ENCODE peak calls at places on chromosomes 16 and 17, in six cellular contexts. One of them, this sample, is unnamed. For H3K27me3, the result is how much of the 10 kb centered on the place peaks cover.

GRCh38 chr17:67239597-67239996 is 5.4 kb downstream of the HELZ start:
- DNase-seq in SK-N-SH: no peak
- DNase-seq in CD4-positive, alpha-beta memory T cell: no peak
- DNase-seq in heart right ventricle: no peak
- DNase-seq in aorta: no peak
- DNase-seq in naive thymus-derived CD4-positive, alpha-beta T cell: no peak
- DNase-seq in this sample: no peak

GRCh38 chr17:59257101-59257500 is 36.8 kb downstream of the GDPD1 start:
- DNase-seq in SK-N-SH: no peak
- DNase-seq in CD4-positive, alpha-beta memory T cell: no peak
- DNase-seq in heart right ventricle: no peak
- DNase-seq in aorta: no peak
- DNase-seq in naive thymus-derived CD4-positive, alpha-beta T cell: no peak
- DNase-seq in this sample: no peak

GRCh38 chr16:15976225-15976812 is 26.9 kb downstream of the ABCC1 start:
- DNase-seq in SK-N-SH: no peak
- DNase-seq in CD4-positive, alpha-beta memory T cell: no peak
- DNase-seq in heart right ventricle: no peak
- DNase-seq in aorta: no peak
- DNase-seq in naive thymus-derived CD4-positive, alpha-beta T cell: no peak
- DNase-seq in this sample: no peak

GRCh38 chr17:7486181-7486580 is 2.0 kb downstream of the POLR2A start:
- DNase-seq in SK-N-SH: no peak
- DNase-seq in CD4-positive, alpha-beta memory T cell: no peak
- DNase-seq in heart right ventricle: no peak
- DNase-seq in aorta: no peak
- DNase-seq in naive thymus-derived CD4-positive, alpha-beta T cell: no peak
- DNase-seq in this sample: no peak

GRCh38 chr16:71467810-71468209 is 5.8 kb upstream of the ZNF23 start:
- DNase-seq in SK-N-SH: no peak
- DNase-seq in CD4-positive, alpha-beta memory T cell: peak
- DNase-seq in heart right ventricle: no peak
- DNase-seq in aorta: no peak
- DNase-seq in naive thymus-derived CD4-positive, alpha-beta T cell: peak
- DNase-seq in this sample: peak

GRCh38 chr17:65360961-65361552 is 200.4 kb downstream of the AXIN2 start:
- DNase-seq in SK-N-SH: no peak
- DNase-seq in CD4-positive, alpha-beta memory T cell: no peak
- DNase-seq in heart right ventricle: no peak
- DNase-seq in aorta: no peak
- DNase-seq in naive thymus-derived CD4-positive, alpha-beta T cell: no peak
- DNase-seq in this sample: no peak

GRCh38 chr16:30351586-30352419 is 3.3 kb downstream of the CD2BP2 start:
- DNase-seq in SK-N-SH: no peak
- DNase-seq in CD4-positive, alpha-beta memory T cell: no peak
- DNase-seq in heart right ventricle: peak
- DNase-seq in aorta: peak
- DNase-seq in naive thymus-derived CD4-positive, alpha-beta T cell: no peak
- DNase-seq in this sample: no peak

GRCh38 chr17:66982011-66982508 is 17.6 kb downstream of the CACNG4 start:
- DNase-seq in SK-N-SH: no peak
- DNase-seq in CD4-positive, alpha-beta memory T cell: no peak
- DNase-seq in heart right ventricle: no peak
- DNase-seq in aorta: no peak
- DNase-seq in naive thymus-derived CD4-positive, alpha-beta T cell: no peak
- DNase-seq in this sample: no peak

GRCh38 chr16:20610192-20610891 is 34.2 kb upstream of the ACSM2B start:
- DNase-seq in SK-N-SH: no peak
- DNase-seq in CD4-positive, alpha-beta memory T cell: no peak
- DNase-seq in heart right ventricle: no peak
- DNase-seq in aorta: no peak
- DNase-seq in naive thymus-derived CD4-positive, alpha-beta T cell: no peak
- DNase-seq in this sample: no peak

GRCh38 chr17:55444471-55445441 is 23.1 kb upstream of the MMD start:
- DNase-seq in SK-N-SH: no peak
- DNase-seq in CD4-positive, alpha-beta memory T cell: no peak
- DNase-seq in heart right ventricle: no peak
- DNase-seq in aorta: no peak
- DNase-seq in naive thymus-derived CD4-positive, alpha-beta T cell: no peak
- DNase-seq in this sample: no peak

GRCh38 chr16:47928008-47928407 is 227.8 kb downstream of the ABCC12 start:
- DNase-seq in SK-N-SH: no peak
- DNase-seq in CD4-positive, alpha-beta memory T cell: no peak
- DNase-seq in heart right ventricle: no peak
- DNase-seq in aorta: no peak
- DNase-seq in naive thymus-derived CD4-positive, alpha-beta T cell: no peak
- DNase-seq in this sample: no peak

GRCh38 chr17:80877095-80877828 is 114.4 kb upstream of the CHMP6 start:
- DNase-seq in SK-N-SH: no peak
- DNase-seq in CD4-positive, alpha-beta memory T cell: no peak
- DNase-seq in heart right ventricle: no peak
- DNase-seq in aorta: peak
- DNase-seq in naive thymus-derived CD4-positive, alpha-beta T cell: peak
- DNase-seq in this sample: peak

GRCh38 chr16:50861926-50862325 is 120.0 kb downstream of the CYLD start:
- DNase-seq in SK-N-SH: no peak
- DNase-seq in CD4-positive, alpha-beta memory T cell: no peak
- DNase-seq in heart right ventricle: no peak
- DNase-seq in aorta: no peak
- DNase-seq in naive thymus-derived CD4-positive, alpha-beta T cell: no peak
- DNase-seq in this sample: no peak

GRCh38 chr17:58303981-58304734 is 23.4 kb upstream of the MPO start:
- DNase-seq in SK-N-SH: peak
- DNase-seq in CD4-positive, alpha-beta memory T cell: peak
- DNase-seq in heart right ventricle: no peak
- DNase-seq in aorta: peak
- DNase-seq in naive thymus-derived CD4-positive, alpha-beta T cell: peak
- DNase-seq in this sample: peak

GRCh38 chr17:61369751-61370150 is 29.9 kb upstream of the TBX2 start:
- DNase-seq in SK-N-SH: no peak
- DNase-seq in CD4-positive, alpha-beta memory T cell: no peak
- DNase-seq in heart right ventricle: no peak
- DNase-seq in aorta: no peak
- DNase-seq in naive thymus-derived CD4-positive, alpha-beta T cell: no peak
- DNase-seq in this sample: peak

GRCh38 chr17:14298221-14298994 is 2.5 kb upstream of the HS3ST3B1 start:
- DNase-seq in SK-N-SH: no peak
- DNase-seq in CD4-positive, alpha-beta memory T cell: no peak
- DNase-seq in heart right ventricle: no peak
- DNase-seq in aorta: peak
- DNase-seq in naive thymus-derived CD4-positive, alpha-beta T cell: no peak
- DNase-seq in this sample: peak

GRCh38 chr17:56593741-56594527 is 435 bp downstream of the NOG start:
- DNase-seq in SK-N-SH: peak
- DNase-seq in CD4-positive, alpha-beta memory T cell: no peak
- DNase-seq in heart right ventricle: peak
- DNase-seq in aorta: peak
- DNase-seq in naive thymus-derived CD4-positive, alpha-beta T cell: peak
- DNase-seq in this sample: peak

GRCh38 chr17:3683054-3683511 is 12.9 kb downstream of the P2RX5 start:
- DNase-seq in SK-N-SH: peak
- DNase-seq in CD4-positive, alpha-beta memory T cell: peak
- DNase-seq in heart right ventricle: no peak
- DNase-seq in aorta: no peak
- DNase-seq in naive thymus-derived CD4-positive, alpha-beta T cell: peak
- DNase-seq in this sample: peak

GRCh38 chr17:69734656-69735055 is 320.2 kb downstream of the MAP2K6 start:
- DNase-seq in SK-N-SH: no peak
- DNase-seq in CD4-positive, alpha-beta memory T cell: no peak
- DNase-seq in heart right ventricle: no peak
- DNase-seq in aorta: no peak
- DNase-seq in naive thymus-derived CD4-positive, alpha-beta T cell: no peak
- DNase-seq in this sample: no peak

GRCh38 chr16:12659871-12660270 is 143.8 kb downstream of the CPPED1 start:
- DNase-seq in SK-N-SH: no peak
- DNase-seq in CD4-positive, alpha-beta memory T cell: no peak
- DNase-seq in heart right ventricle: no peak
- DNase-seq in aorta: no peak
- DNase-seq in naive thymus-derived CD4-positive, alpha-beta T cell: no peak
- DNase-seq in this sample: no peak

GRCh38 chr17:82097187-82097918 is 683 bp downstream of the FASN start:
- DNase-seq in SK-N-SH: peak
- DNase-seq in CD4-positive, alpha-beta memory T cell: no peak
- DNase-seq in heart right ventricle: no peak
- DNase-seq in aorta: no peak
- DNase-seq in naive thymus-derived CD4-positive, alpha-beta T cell: no peak
- DNase-seq in this sample: peak

GRCh38 chr16:89422905-89423630 is 67.3 kb downstream of the ANKRD11 start:
- DNase-seq in SK-N-SH: no peak
- DNase-seq in CD4-positive, alpha-beta memory T cell: no peak
- DNase-seq in heart right ventricle: no peak
- DNase-seq in aorta: no peak
- DNase-seq in naive thymus-derived CD4-positive, alpha-beta T cell: no peak
- DNase-seq in this sample: no peak

GRCh38 chr16:80804061-80804450 is 342 bp downstream of the CDYL2 start:
- DNase-seq in SK-N-SH: no peak
- DNase-seq in CD4-positive, alpha-beta memory T cell: peak
- DNase-seq in heart right ventricle: peak
- DNase-seq in aorta: peak
- DNase-seq in naive thymus-derived CD4-positive, alpha-beta T cell: peak
- DNase-seq in this sample: peak
- H3K4me3 ChIP-seq in SK-N-SH: peak
- H3K4me3 ChIP-seq in CD4-positive, alpha-beta memory T cell: no peak
- H3K4me3 ChIP-seq in heart right ventricle: peak
- H3K4me3 ChIP-seq in aorta: peak
- H3K4me3 ChIP-seq in naive thymus-derived CD4-positive, alpha-beta T cell: no peak
- H3K4me3 ChIP-seq in this sample: peak

DNA sequence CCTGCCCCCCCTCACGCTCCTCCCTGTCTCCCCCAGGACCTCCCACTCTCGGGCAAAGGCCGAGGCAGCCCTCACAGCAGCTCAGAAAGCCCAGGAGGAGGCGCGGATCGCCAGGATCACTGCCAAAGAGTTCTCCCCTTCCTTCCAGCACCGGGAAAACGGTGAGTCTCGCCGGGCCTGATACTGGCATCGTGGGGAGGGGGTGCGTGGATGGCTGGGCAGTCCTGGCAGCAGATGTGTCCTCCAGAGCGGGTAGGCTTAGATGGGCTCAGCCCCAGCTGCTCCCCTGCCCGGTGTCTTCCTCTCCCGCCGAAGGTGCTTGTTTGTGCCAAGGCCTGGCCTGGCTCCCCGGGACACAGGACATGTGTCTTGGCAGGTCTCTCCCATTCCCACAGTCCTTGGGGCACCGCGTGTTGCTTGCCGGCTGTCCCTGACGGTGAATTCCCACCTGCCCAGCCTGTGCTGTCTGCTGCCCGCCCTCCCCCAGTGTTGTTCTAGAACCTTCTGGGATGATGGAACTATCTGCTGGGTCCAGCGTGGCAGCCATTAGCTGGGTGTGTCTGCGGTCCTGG is 81.6 kb downstream of the KLHDC4 start:
- DNase-seq in SK-N-SH: no peak
- DNase-seq in CD4-positive, alpha-beta memory T cell: no peak
- DNase-seq in heart right ventricle: no peak
- DNase-seq in aorta: no peak
- DNase-seq in naive thymus-derived CD4-positive, alpha-beta T cell: no peak
- DNase-seq in this sample: no peak
- H3K27me3 ChIP-seq in SK-N-SH: under half
- H3K27me3 ChIP-seq in CD4-positive, alpha-beta memory T cell: under half
- H3K27me3 ChIP-seq in heart right ventricle: half or more
- H3K27me3 ChIP-seq in aorta: under half
- H3K27me3 ChIP-seq in naive thymus-derived CD4-positive, alpha-beta T cell: under half
- H3K27me3 ChIP-seq in this sample: under half

DNA sequence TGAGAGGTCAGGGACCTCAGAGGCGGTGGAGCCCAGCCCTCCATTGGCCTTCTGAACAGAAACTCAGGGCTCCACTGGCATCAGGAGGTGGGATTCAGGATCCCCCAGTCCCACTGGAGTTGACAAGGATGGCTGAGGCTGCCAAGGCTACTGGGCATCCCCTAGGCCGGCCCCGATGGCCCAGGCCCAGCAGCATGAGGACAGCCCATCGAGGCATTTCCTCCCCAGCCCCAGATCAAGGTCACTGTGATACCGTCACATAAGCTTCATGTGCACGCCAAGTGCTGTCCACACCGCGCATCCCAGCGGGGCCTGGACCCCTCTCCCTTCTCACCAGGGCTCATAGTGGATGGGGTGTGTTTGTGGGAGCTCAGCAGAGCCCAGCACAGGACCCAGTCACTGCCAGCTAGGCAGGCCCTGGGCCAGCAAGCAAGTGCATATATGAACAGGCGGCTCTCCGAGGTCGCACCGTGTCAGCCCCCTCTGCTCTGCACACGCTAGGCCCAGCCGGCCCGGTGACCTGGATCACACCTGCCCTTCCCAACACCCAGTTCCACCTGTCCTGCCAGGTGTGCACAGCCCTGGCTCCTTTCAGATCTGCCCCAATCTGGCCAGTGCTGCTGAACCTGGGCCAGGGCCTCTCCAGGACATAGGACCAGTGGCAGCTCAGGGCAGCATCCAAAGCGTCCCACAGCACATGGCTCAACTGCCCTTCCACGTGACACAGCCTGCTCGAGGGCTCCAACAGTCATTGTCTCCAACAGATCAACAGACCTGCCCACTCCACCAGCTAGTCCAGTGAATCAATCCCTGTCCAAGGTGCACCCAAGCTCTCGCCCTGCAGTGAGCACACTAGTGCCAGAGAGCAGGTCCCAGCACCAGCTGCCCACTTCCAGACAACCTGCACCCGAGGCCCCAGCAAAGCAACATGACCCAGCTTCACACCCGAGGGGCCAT is 32.8 kb upstream of the RASD1 start:
- DNase-seq in SK-N-SH: no peak
- DNase-seq in CD4-positive, alpha-beta memory T cell: no peak
- DNase-seq in heart right ventricle: peak
- DNase-seq in aorta: no peak
- DNase-seq in naive thymus-derived CD4-positive, alpha-beta T cell: no peak
- DNase-seq in this sample: no peak
- H3K4me3 ChIP-seq in SK-N-SH: no peak
- H3K4me3 ChIP-seq in CD4-positive, alpha-beta memory T cell: no peak
- H3K4me3 ChIP-seq in heart right ventricle: no peak
- H3K4me3 ChIP-seq in aorta: no peak
- H3K4me3 ChIP-seq in naive thymus-derived CD4-positive, alpha-beta T cell: no peak
- H3K4me3 ChIP-seq in this sample: no peak

DNA sequence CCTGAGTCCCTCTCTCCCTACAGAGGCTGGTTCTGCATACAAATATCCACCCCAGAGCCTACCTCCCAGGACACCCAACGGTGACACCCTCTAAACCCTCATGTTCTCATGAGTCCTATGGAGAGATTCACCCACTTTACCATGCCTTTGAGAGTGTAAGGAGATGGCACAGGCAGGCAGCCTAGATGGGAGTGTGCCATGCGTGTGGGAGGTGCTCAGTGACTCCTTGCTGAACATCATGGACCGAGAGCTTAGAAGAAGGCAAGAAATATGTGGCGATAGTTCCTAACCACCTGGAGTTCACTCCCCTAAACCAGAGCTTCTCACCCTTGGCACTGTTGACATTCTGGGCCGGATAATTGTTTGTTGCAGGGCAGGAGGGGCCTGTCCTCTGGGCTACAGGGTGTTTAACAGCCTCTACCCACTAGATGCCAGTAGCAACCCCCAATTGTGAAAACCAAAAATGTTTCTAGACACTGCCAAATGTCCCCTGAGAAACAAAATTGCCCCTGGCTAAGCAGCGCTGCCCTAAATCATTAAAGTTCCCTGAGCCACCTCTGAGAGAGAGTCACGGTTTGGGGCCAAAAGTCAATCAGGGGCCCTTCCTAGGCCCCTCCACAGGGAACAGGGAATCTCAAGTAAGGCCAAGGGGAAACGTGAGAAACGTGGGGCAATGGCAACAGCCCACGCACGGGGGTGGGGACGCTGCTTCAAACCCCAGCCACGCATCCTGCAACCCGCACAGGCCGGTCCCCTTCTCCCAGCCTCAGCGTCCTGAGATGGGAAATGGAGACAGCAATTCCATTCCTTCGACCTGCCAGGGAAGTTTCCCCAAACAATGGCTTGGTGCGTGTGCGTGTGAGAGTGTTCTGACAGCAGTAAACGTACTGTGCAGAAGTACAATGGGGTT is 66.8 kb downstream of the C16orf78 start:
- DNase-seq in SK-N-SH: peak
- DNase-seq in CD4-positive, alpha-beta memory T cell: no peak
- DNase-seq in heart right ventricle: no peak
- DNase-seq in aorta: peak
- DNase-seq in naive thymus-derived CD4-positive, alpha-beta T cell: no peak
- DNase-seq in this sample: no peak
- H3K27me3 ChIP-seq in SK-N-SH: under half
- H3K27me3 ChIP-seq in CD4-positive, alpha-beta memory T cell: under half
- H3K27me3 ChIP-seq in heart right ventricle: under half
- H3K27me3 ChIP-seq in aorta: under half
- H3K27me3 ChIP-seq in naive thymus-derived CD4-positive, alpha-beta T cell: under half
- H3K27me3 ChIP-seq in this sample: under half

This sample was measured in H7.